ENCODE peak calls at places on chromosomes 11 and 22, in ten cellular contexts. One of them, this sample, is unnamed.

GRCh38 chr22:24436553-24436952 is 9.2 kb downstream of the ADORA2A start:
- DNase-seq in BE2C: no peak
- DNase-seq in ovary: no peak
- DNase-seq in activated B cell treated with CpG ODN at 0.5 μM for 24 hours: no peak
- DNase-seq in progenitor cell of endocrine pancreas: no peak
- DNase-seq in omental fat pad: no peak
- DNase-seq in fibroblast of mammary gland: no peak
- DNase-seq in AG10803: no peak
- DNase-seq in fibroblast of lung: no peak
- DNase-seq in H9: no peak
- DNase-seq in this sample: no peak

GRCh38 chr11:35041070-35041554 is 97.9 kb upstream of the CD44 start:
- DNase-seq in BE2C: no peak
- DNase-seq in ovary: no peak
- DNase-seq in activated B cell treated with CpG ODN at 0.5 μM for 24 hours: no peak
- DNase-seq in progenitor cell of endocrine pancreas: no peak
- DNase-seq in omental fat pad: no peak
- DNase-seq in fibroblast of mammary gland: no peak
- DNase-seq in AG10803: no peak
- DNase-seq in fibroblast of lung: no peak
- DNase-seq in H9: no peak
- DNase-seq in this sample: no peak

GRCh38 chr11:17351510-17352176 is at the start of gene NCR3LG1:
- DNase-seq in BE2C: peak
- DNase-seq in ovary: peak
- DNase-seq in activated B cell treated with CpG ODN at 0.5 μM for 24 hours: peak
- DNase-seq in progenitor cell of endocrine pancreas: no peak
- DNase-seq in omental fat pad: peak
- DNase-seq in fibroblast of mammary gland: peak
- DNase-seq in AG10803: peak
- DNase-seq in fibroblast of lung: peak
- DNase-seq in H9: peak
- DNase-seq in this sample: peak

GRCh38 chr11:77416357-77416756 is 57.5 kb downstream of the PAK1 start:
- DNase-seq in BE2C: no peak
- DNase-seq in ovary: no peak
- DNase-seq in activated B cell treated with CpG ODN at 0.5 μM for 24 hours: no peak
- DNase-seq in progenitor cell of endocrine pancreas: no peak
- DNase-seq in omental fat pad: no peak
- DNase-seq in fibroblast of mammary gland: no peak
- DNase-seq in AG10803: no peak
- DNase-seq in fibroblast of lung: no peak
- DNase-seq in H9: no peak
- DNase-seq in this sample: no peak

GRCh38 chr11:16873289-16873688 is 134.8 kb downstream of the C11orf58 start:
- DNase-seq in BE2C: no peak
- DNase-seq in ovary: peak
- DNase-seq in activated B cell treated with CpG ODN at 0.5 μM for 24 hours: no peak
- DNase-seq in progenitor cell of endocrine pancreas: no peak
- DNase-seq in omental fat pad: no peak
- DNase-seq in fibroblast of mammary gland: no peak
- DNase-seq in AG10803: no peak
- DNase-seq in fibroblast of lung: peak
- DNase-seq in H9: no peak
- DNase-seq in this sample: no peak

GRCh38 chr11:31233425-31233824 is 136.1 kb downstream of the DCDC1 start:
- DNase-seq in BE2C: no peak
- DNase-seq in ovary: no peak
- DNase-seq in activated B cell treated with CpG ODN at 0.5 μM for 24 hours: no peak
- DNase-seq in progenitor cell of endocrine pancreas: no peak
- DNase-seq in omental fat pad: no peak
- DNase-seq in fibroblast of mammary gland: peak
- DNase-seq in AG10803: no peak
- DNase-seq in fibroblast of lung: no peak
- DNase-seq in H9: no peak
- DNase-seq in this sample: no peak

GRCh38 chr22:50245214-50246072 is 620 bp upstream of the TUBGCP6 start:
- DNase-seq in BE2C: no peak
- DNase-seq in ovary: no peak
- DNase-seq in activated B cell treated with CpG ODN at 0.5 μM for 24 hours: no peak
- DNase-seq in progenitor cell of endocrine pancreas: no peak
- DNase-seq in omental fat pad: no peak
- DNase-seq in fibroblast of mammary gland: no peak
- DNase-seq in AG10803: no peak
- DNase-seq in fibroblast of lung: no peak
- DNase-seq in H9: no peak
- DNase-seq in this sample: no peak

GRCh38 chr11:32706985-32707736 is 87.3 kb downstream of the CCDC73 start:
- DNase-seq in BE2C: no peak
- DNase-seq in ovary: no peak
- DNase-seq in activated B cell treated with CpG ODN at 0.5 μM for 24 hours: no peak
- DNase-seq in progenitor cell of endocrine pancreas: no peak
- DNase-seq in omental fat pad: no peak
- DNase-seq in fibroblast of mammary gland: peak
- DNase-seq in AG10803: peak
- DNase-seq in fibroblast of lung: peak
- DNase-seq in H9: no peak
- DNase-seq in this sample: no peak

GRCh38 chr11:130486981-130487380 is 38.5 kb downstream of the ADAMTS15 start:
- DNase-seq in BE2C: no peak
- DNase-seq in ovary: no peak
- DNase-seq in activated B cell treated with CpG ODN at 0.5 μM for 24 hours: no peak
- DNase-seq in progenitor cell of endocrine pancreas: no peak
- DNase-seq in omental fat pad: no peak
- DNase-seq in fibroblast of mammary gland: no peak
- DNase-seq in AG10803: no peak
- DNase-seq in fibroblast of lung: no peak
- DNase-seq in H9: no peak
- DNase-seq in this sample: no peak

GRCh38 chr11:35464308-35464707 is 45.0 kb upstream of the SLC1A2 start:
- DNase-seq in BE2C: no peak
- DNase-seq in ovary: no peak
- DNase-seq in activated B cell treated with CpG ODN at 0.5 μM for 24 hours: no peak
- DNase-seq in progenitor cell of endocrine pancreas: no peak
- DNase-seq in omental fat pad: no peak
- DNase-seq in fibroblast of mammary gland: no peak
- DNase-seq in AG10803: no peak
- DNase-seq in fibroblast of lung: peak
- DNase-seq in H9: no peak
- DNase-seq in this sample: no peak

GRCh38 chr11:20125927-20126326 is 34.3 kb downstream of the DBX1 start:
- DNase-seq in BE2C: no peak
- DNase-seq in ovary: no peak
- DNase-seq in activated B cell treated with CpG ODN at 0.5 μM for 24 hours: no peak
- DNase-seq in progenitor cell of endocrine pancreas: no peak
- DNase-seq in omental fat pad: no peak
- DNase-seq in fibroblast of mammary gland: peak
- DNase-seq in AG10803: peak
- DNase-seq in fibroblast of lung: peak
- DNase-seq in H9: no peak
- DNase-seq in this sample: no peak

GRCh38 chr11:61334434-61335354 is 1.7 kb downstream of the TKFC start:
- DNase-seq in BE2C: no peak
- DNase-seq in ovary: peak
- DNase-seq in activated B cell treated with CpG ODN at 0.5 μM for 24 hours: no peak
- DNase-seq in progenitor cell of endocrine pancreas: no peak
- DNase-seq in omental fat pad: no peak
- DNase-seq in fibroblast of mammary gland: peak
- DNase-seq in AG10803: no peak
- DNase-seq in fibroblast of lung: peak
- DNase-seq in H9: no peak
- DNase-seq in this sample: no peak

GRCh38 chr22:25368271-25368670 is 148.8 kb downstream of the CRYBB2 start:
- DNase-seq in BE2C: peak
- DNase-seq in ovary: no peak
- DNase-seq in activated B cell treated with CpG ODN at 0.5 μM for 24 hours: no peak
- DNase-seq in progenitor cell of endocrine pancreas: no peak
- DNase-seq in omental fat pad: no peak
- DNase-seq in fibroblast of mammary gland: peak
- DNase-seq in AG10803: peak
- DNase-seq in fibroblast of lung: peak
- DNase-seq in H9: no peak
- DNase-seq in this sample: no peak

GRCh38 chr11:100573911-100574513 is 113.1 kb upstream of the ARHGAP42 start:
- DNase-seq in BE2C: no peak
- DNase-seq in ovary: no peak
- DNase-seq in activated B cell treated with CpG ODN at 0.5 μM for 24 hours: no peak
- DNase-seq in progenitor cell of endocrine pancreas: no peak
- DNase-seq in omental fat pad: no peak
- DNase-seq in fibroblast of mammary gland: no peak
- DNase-seq in AG10803: peak
- DNase-seq in fibroblast of lung: no peak
- DNase-seq in H9: no peak
- DNase-seq in this sample: no peak

GRCh38 chr11:8728566-8728965 is 46.0 kb downstream of the RPL27A start:
- DNase-seq in BE2C: peak
- DNase-seq in ovary: peak
- DNase-seq in activated B cell treated with CpG ODN at 0.5 μM for 24 hours: no peak
- DNase-seq in progenitor cell of endocrine pancreas: no peak
- DNase-seq in omental fat pad: no peak
- DNase-seq in fibroblast of mammary gland: peak
- DNase-seq in AG10803: no peak
- DNase-seq in fibroblast of lung: peak
- DNase-seq in H9: no peak
- DNase-seq in this sample: no peak

DNA sequence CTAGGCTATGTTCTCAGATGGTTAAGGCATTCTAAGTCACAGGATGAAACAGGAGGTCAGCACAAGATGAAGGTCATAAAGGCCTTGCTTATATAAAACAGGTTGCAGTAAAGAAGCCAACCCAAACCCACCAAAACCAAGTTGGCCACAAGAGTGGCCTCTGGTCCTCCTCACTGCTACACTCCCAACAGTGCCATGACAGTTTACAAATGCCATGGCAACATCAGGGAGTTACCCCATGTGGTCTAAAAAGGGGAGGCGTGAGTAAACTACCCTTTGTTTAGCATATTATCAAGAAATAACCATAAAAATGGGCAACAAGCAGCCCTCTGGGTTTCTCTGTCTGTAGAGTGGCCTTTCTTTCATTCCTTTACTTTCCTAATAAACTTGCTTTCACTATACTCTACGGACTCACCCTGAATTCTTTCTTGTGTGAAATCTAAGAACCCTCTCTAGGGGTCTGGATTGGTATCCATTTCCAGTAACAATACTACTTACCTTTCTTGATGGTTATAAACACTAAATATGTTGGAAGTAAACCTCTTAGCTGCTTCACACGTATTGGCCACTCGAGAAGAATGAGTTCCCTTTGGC is 1237.9 kb downstream of the FAM181B start:
- DNase-seq in BE2C: no peak
- DNase-seq in ovary: no peak
- DNase-seq in activated B cell treated with CpG ODN at 0.5 μM for 24 hours: no peak
- DNase-seq in progenitor cell of endocrine pancreas: no peak
- DNase-seq in omental fat pad: no peak
- DNase-seq in fibroblast of mammary gland: no peak
- DNase-seq in AG10803: no peak
- DNase-seq in fibroblast of lung: no peak
- DNase-seq in H9: no peak
- DNase-seq in this sample: no peak
- TF ChIP-seq CTCF in BE2C: no peak
- TF ChIP-seq CTCF in ovary: no peak
- TF ChIP-seq CTCF in activated B cell treated with CpG ODN at 0.5 μM for 24 hours: no peak
- TF ChIP-seq CTCF in progenitor cell of endocrine pancreas: no peak
- TF ChIP-seq CTCF in omental fat pad: no peak
- TF ChIP-seq CTCF in fibroblast of mammary gland: no peak
- TF ChIP-seq CTCF in AG10803: no peak
- TF ChIP-seq CTCF in fibroblast of lung: no peak
- TF ChIP-seq CTCF in H9: no peak
- TF ChIP-seq CTCF in this sample: no peak

DNA sequence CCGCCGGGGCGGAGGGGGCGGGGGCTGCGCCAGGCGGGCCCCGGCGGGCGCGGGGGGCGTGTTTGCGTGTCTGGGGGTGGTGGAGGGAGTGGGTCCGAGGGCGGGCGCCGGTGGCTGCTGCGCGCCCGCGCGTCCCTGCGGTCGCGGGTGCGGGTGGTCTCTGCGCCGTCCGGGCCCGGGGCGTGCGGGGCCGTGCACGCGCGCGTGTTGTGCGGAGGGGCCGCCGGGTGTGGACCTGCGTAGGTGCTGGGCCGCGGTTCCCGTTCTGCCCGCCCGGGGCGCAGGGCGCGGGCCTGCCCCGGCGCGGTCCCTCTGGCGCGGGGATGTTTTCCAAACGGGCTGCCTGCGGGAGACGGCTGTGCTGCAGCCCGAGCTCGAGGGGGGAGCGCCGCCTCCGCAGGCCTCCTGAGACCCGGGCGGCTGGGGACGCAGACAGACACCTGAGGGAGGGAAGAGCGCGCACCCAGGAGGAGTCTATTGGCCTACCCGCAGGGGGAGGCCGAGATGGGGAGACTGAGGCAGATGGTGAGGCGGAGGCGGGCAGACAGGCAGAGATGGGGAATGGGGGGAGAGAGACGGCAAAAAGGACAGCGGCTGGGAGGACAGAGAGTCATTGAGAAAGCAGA is 442 bp downstream of the PELI3 start:
- DNase-seq in BE2C: no peak
- DNase-seq in ovary: no peak
- DNase-seq in activated B cell treated with CpG ODN at 0.5 μM for 24 hours: no peak
- DNase-seq in progenitor cell of endocrine pancreas: peak
- DNase-seq in omental fat pad: no peak
- DNase-seq in fibroblast of mammary gland: no peak
- DNase-seq in AG10803: peak
- DNase-seq in fibroblast of lung: peak
- DNase-seq in H9: no peak
- DNase-seq in this sample: peak
- TF ChIP-seq CTCF in BE2C: no peak
- TF ChIP-seq CTCF in ovary: no peak
- TF ChIP-seq CTCF in activated B cell treated with CpG ODN at 0.5 μM for 24 hours: no peak
- TF ChIP-seq CTCF in progenitor cell of endocrine pancreas: peak
- TF ChIP-seq CTCF in omental fat pad: no peak
- TF ChIP-seq CTCF in fibroblast of mammary gland: no peak
- TF ChIP-seq CTCF in AG10803: peak
- TF ChIP-seq CTCF in fibroblast of lung: peak
- TF ChIP-seq CTCF in H9: peak
- TF ChIP-seq CTCF in this sample: peak

DNA sequence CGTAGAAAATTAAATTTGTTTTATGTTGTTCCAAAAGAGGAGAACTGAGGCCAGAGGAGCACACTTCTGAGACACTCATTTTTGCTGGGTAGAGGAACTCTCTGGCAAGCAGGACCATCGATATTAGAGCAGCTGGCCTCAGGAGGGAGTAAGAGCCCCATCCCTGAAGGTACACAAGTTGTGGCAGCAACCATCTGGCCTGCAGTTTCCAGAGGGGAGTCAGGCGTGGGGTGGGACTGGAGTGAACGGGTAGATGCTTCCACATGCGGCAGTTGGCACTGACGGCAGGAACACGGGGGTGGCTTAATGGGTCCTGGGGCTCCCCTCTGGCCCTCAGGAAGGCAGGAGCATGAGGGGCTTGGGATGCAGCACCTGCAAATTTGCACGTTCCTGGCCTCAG is 13.2 kb upstream of the SSTR3 start:
- DNase-seq in BE2C: no peak
- DNase-seq in ovary: no peak
- DNase-seq in activated B cell treated with CpG ODN at 0.5 μM for 24 hours: no peak
- DNase-seq in progenitor cell of endocrine pancreas: no peak
- DNase-seq in omental fat pad: no peak
- DNase-seq in fibroblast of mammary gland: no peak
- DNase-seq in AG10803: no peak
- DNase-seq in fibroblast of lung: peak
- DNase-seq in H9: no peak
- DNase-seq in this sample: no peak
- TF ChIP-seq CTCF in BE2C: no peak
- TF ChIP-seq CTCF in ovary: no peak
- TF ChIP-seq CTCF in activated B cell treated with CpG ODN at 0.5 μM for 24 hours: no peak
- TF ChIP-seq CTCF in progenitor cell of endocrine pancreas: no peak
- TF ChIP-seq CTCF in omental fat pad: no peak
- TF ChIP-seq CTCF in fibroblast of mammary gland: peak
- TF ChIP-seq CTCF in AG10803: no peak
- TF ChIP-seq CTCF in fibroblast of lung: no peak
- TF ChIP-seq CTCF in H9: peak
- TF ChIP-seq CTCF in this sample: no peak

GRCh38 chr22:32005453-32005852 is 37.6 kb upstream of the SLC5A1 start:
- DNase-seq in BE2C: no peak
- DNase-seq in ovary: no peak
- DNase-seq in activated B cell treated with CpG ODN at 0.5 μM for 24 hours: no peak
- DNase-seq in progenitor cell of endocrine pancreas: no peak
- DNase-seq in omental fat pad: no peak
- DNase-seq in fibroblast of mammary gland: peak
- DNase-seq in AG10803: peak
- DNase-seq in fibroblast of lung: peak
- DNase-seq in H9: no peak
- DNase-seq in this sample: no peak
- TF ChIP-seq CTCF in BE2C: no peak
- TF ChIP-seq CTCF in ovary: no peak
- TF ChIP-seq CTCF in activated B cell treated with CpG ODN at 0.5 μM for 24 hours: no peak
- TF ChIP-seq CTCF in progenitor cell of endocrine pancreas: no peak
- TF ChIP-seq CTCF in omental fat pad: no peak
- TF ChIP-seq CTCF in fibroblast of mammary gland: no peak
- TF ChIP-seq CTCF in AG10803: no peak
- TF ChIP-seq CTCF in fibroblast of lung: no peak
- TF ChIP-seq CTCF in H9: no peak
- TF ChIP-seq CTCF in this sample: no peak

This sample was measured in mesothelial cell of epicardium.